ENCODE peak calls at places on chromosomes 1 and 21, in six cellular contexts. P, C, H, S, F and T are unnamed samples.

GRCh38 chr1:53552146-53552940 is 93.1 kb downstream of the DMRTB1 start:
- DNase-seq in S (no peak), H (peak; percentile 42), F (peak; percentile 35), C (no peak), P (no peak), T (no peak)

GRCh38 chr1:47696911-47697441 is 259.1 kb downstream of the FOXD2 start:
- DNase-seq in H (no peak), C (no peak), F (no peak), S (peak; percentile 50), P (peak; percentile 61), T (no peak)

GRCh38 chr1:244598611-244599010 is 54.3 kb upstream of the DESI2 start:
- DNase-seq in H (no peak), C (no peak), F (peak; percentile 15), S (no peak), P (no peak), T (no peak)

GRCh38 chr1:163172596-163172995 is 30.1 kb downstream of the RGS5 start:
- DNase-seq in F (no peak), H (no peak), C (no peak), S (no peak), P (no peak), T (no peak)

GRCh38 chr1:18631496-18632217 is 1.0 kb downstream of the PAX7 start:
- DNase-seq in S (no peak), H (no peak), F (no peak), C (no peak), P (no peak), T (no peak)

GRCh38 chr1:192171123-192171522 is 12.9 kb downstream of the RGS18 start:
- DNase-seq in C (no peak), P (no peak), F (peak; percentile 33), S (no peak), H (no peak), T (peak; percentile 27)

GRCh38 chr1:183069562-183070216 is 46.5 kb downstream of the LAMC1 start:
- DNase-seq in S (no peak), H (peak; percentile 15), F (no peak), P (no peak), C (no peak), T (no peak)

GRCh38 chr1:185291647-185292046 is 25.4 kb downstream of the IVNS1ABP start:
- DNase-seq in S (no peak), P (no peak), C (no peak), F (no peak), H (no peak), T (no peak)

GRCh38 chr21:42638266-42638863 is 15.1 kb upstream of the PDE9A start:
- DNase-seq in P (no peak), H (no peak), S (no peak), C (no peak), F (no peak), T (no peak)

GRCh38 chr1:12047120-12047876 is 15.8 kb upstream of the TNFRSF8 start:
- DNase-seq in P (no peak), F (peak; percentile 43), C (no peak), H (no peak), S (no peak), T (no peak)

GRCh38 chr21:32392880-32393676 is at the start of gene URB1:
- DNase-seq in S (peak; percentile 92), F (peak; percentile 65), P (peak; percentile 90), C (peak; percentile 91), H (peak; percentile 92), T (peak; percentile 87)

GRCh38 chr1:114764689-114765088 is 6.9 kb upstream of the CSDE1 start:
- DNase-seq in P (no peak), H (peak; percentile 32), S (no peak), C (peak; percentile 8), F (no peak), T (no peak)

GRCh38 chr1:94992863-94993563 is 66.1 kb upstream of the CNN3 start:
- DNase-seq in S (no peak), H (no peak), F (no peak), C (no peak), P (no peak), T (no peak)

GRCh38 chr1:175984057-175984812 is 222.9 kb downstream of the COP1 start:
- DNase-seq in P (no peak), S (no peak), C (no peak), F (no peak), H (no peak), T (no peak)

GRCh38 chr1:183484254-183484653 is 12.0 kb downstream of the SMG7 start:
- DNase-seq in C (no peak), H (peak; percentile 33), F (no peak), S (no peak), P (no peak), T (no peak)

GRCh38 chr1:220371324-220371723 is 99.1 kb upstream of the RAB3GAP2 start:
- DNase-seq in H (peak; percentile 79), P (peak; percentile 20), C (peak; percentile 2), S (no peak), F (no peak), T (no peak)

GRCh38 chr21:33345751-33346238 is 21.0 kb downstream of the IFNAR1 start:
- DNase-seq in P (no peak), S (no peak), C (no peak), H (no peak), F (no peak), T (no peak)

GRCh38 chr1:26138974-26139558 is 19.8 kb upstream of the FAM110D start:
- DNase-seq in H (no peak), S (no peak), C (peak; percentile 26), F (no peak), P (no peak), T (no peak)

GRCh38 chr1:62452951-62453350 is 16.1 kb downstream of the USP1 start:
- DNase-seq in P (no peak), C (no peak), H (no peak), S (no peak), F (peak; percentile 56), T (no peak)

GRCh38 chr1:87226341-87226760 is 102.3 kb upstream of the LMO4 start:
- DNase-seq in H (peak; percentile 73), P (peak; percentile 76), F (peak; percentile 100), C (no peak), S (peak; percentile 84), T (peak; percentile 93)

GRCh38 chr1:170122366-170122765 is 23.4 kb upstream of the NTMT2 start:
- DNase-seq in F (no peak), C (no peak), S (no peak), P (no peak), H (no peak), T (no peak)

GRCh38 chr1:154219511-154219910 is 1.2 kb upstream of the UBAP2L start:
- DNase-seq in S (no peak), C (peak; percentile 36), P (peak; percentile 39), F (peak; percentile 47), H (peak; percentile 11), T (no peak)

GRCh38 chr1:225534135-225534534 is 106.3 kb upstream of the LBR start:
- DNase-seq in H (no peak), P (no peak), F (no peak), S (no peak), C (no peak), T (no peak)

GRCh38 chr1:196309386-196309785 is 298.9 kb downstream of the KCNT2 start:
- DNase-seq in S (no peak), H (peak; percentile 19), F (peak; percentile 68), P (peak; percentile 36), C (peak; percentile 37), T (peak; percentile 49)

GRCh38 chr1:19024532-19024931 is 68.1 kb upstream of the IFFO2 start:
- DNase-seq in H (no peak), F (no peak), S (no peak), P (no peak), C (no peak), T (no peak)

GRCh38 chr1:148362930-148363810 is 119.9 kb downstream of the PPIAL4G start:
- DNase-seq in F (no peak), P (no peak), C (no peak), S (no peak), H (no peak), T (no peak)

GRCh38 chr1:1420654-1421134 is 382 bp downstream of the ANKRD65 start:
- DNase-seq in S (no peak), F (no peak), C (no peak), H (no peak), P (no peak), T (no peak)

GRCh38 chr1:156816561-156817328 is at the start of gene SH2D2A:
- DNase-seq in P (no peak), H (no peak), F (peak; percentile 41), S (no peak), C (peak; percentile 84), T (no peak)

GRCh38 chr1:241950390-241950789 is 7.2 kb upstream of the BECN2 start:
- DNase-seq in F (peak; percentile 45), S (no peak), P (no peak), C (no peak), H (no peak), T (no peak)

GRCh38 chr1:237141471-237141870 is 99.5 kb downstream of the RYR2 start:
- DNase-seq in P (peak; percentile 10), H (no peak), F (no peak), C (no peak), S (no peak), T (no peak)
- H3K27ac ChIP-seq in P (no peak overlapping the region), H (no peak overlapping the region), F (no peak overlapping the region), C (no peak overlapping the region), S (no peak overlapping the region), T (no peak overlapping the region)

GRCh38 chr21:44881586-44881939 is 8.1 kb upstream of the PTTG1IP start:
- DNase-seq in C (no peak), F (no peak), H (no peak), S (no peak), P (no peak), T (no peak)
- H2AFZ ChIP-seq in C (peak overlapping the region; percentile 68), F (no peak overlapping the region), H (no peak overlapping the region), S (no peak overlapping the region), P (no peak overlapping the region), T (peak overlapping the region; percentile 11)

GRCh38 chr1:227761621-227762230 is 26.5 kb downstream of the SNAP47 start:
- DNase-seq in F (no peak), C (no peak), H (no peak), P (no peak), S (no peak), T (no peak)

GRCh38 chr1:227762231-227762911 is 27.1 kb downstream of the SNAP47 start:
- DNase-seq in P (peak; percentile 93), C (peak; percentile 67), H (peak; percentile 95), S (peak; percentile 94), F (peak; percentile 69), T (peak; percentile 76)

GRCh38 chr1:227759345-227760300 is 24.4 kb downstream of the SNAP47 start:
- DNase-seq in F (peak; percentile 99), S (peak; percentile 90), P (peak; percentile 82), H (no peak), C (no peak), T (peak; percentile 18)

GRCh38 chr1:227758366-227758765 is 23.1 kb downstream of the SNAP47 start:
- DNase-seq in C (no peak), F (no peak), H (no peak), P (peak; percentile 45), S (no peak), T (no peak)

DNA sequence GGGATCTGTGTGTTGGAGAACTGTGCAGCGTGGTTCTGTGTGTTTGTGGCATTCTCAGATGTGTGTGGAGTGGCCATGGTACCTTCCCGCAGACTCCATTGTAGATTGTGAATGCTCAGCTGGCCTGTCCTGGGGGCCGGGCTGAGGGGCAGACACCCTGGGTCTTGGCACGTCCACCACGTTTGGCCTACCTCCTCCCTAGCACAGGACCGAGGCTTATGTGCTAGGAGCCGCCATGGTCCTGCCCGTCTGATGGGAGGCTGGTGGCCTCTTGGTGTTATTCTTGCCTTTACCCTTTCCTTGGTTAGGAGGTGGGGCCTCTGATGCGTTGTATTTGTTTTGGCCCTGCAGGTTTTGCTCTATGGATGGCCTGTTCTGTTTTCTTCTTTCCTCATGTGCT is 25.1 kb downstream of the SNAP47 start:
- DNase-seq in F (no peak), S (no peak), P (no peak), C (no peak), H (no peak), T (no peak)
- H4K20me1 ChIP-seq in F (peaks cover 44% of the 10 kb centered on the region), S (peaks cover 43% of the 10 kb centered on the region), P (peaks cover 27% of the 10 kb centered on the region), C (no peaks in the 10 kb centered on the region), H (peaks cover 15% of the 10 kb centered on the region), T (no peaks in the 10 kb centered on the region)

GRCh38 chr1:107152332-107152731 is 11.5 kb downstream of the NTNG1 start:
- DNase-seq in F (no peak), P (no peak), H (no peak), C (no peak), S (no peak), T (no peak)
- H3K27ac ChIP-seq in F (no peak overlapping the region), P (no peak overlapping the region), H (no peak overlapping the region), C (no peak overlapping the region), S (no peak overlapping the region), T (no peak overlapping the region)